ENCODE peak calls at places on chromosomes 1 and 21, in four cellular contexts. Y, Q, R and Z are unnamed samples. For H3K36me3, the result is how much of the 10 kb centered on the place peaks cover.

GRCh38 chr1:45011837-45012638 is at the start of gene UROD:
- DNase-seq in Q (peak), Y (peak), R (peak), Z (peak)

GRCh38 chr1:93172778-93173177 is 7.4 kb downstream of the TMED5 start:
- DNase-seq in Y (peak), Q (no peak), R (no peak), Z (no peak)

GRCh38 chr1:27145934-27146354 is 9.0 kb downstream of the SLC9A1 start:
- DNase-seq in Q (no peak), R (peak), Y (no peak), Z (no peak)

GRCh38 chr1:62977321-62977720 is 193.4 kb downstream of the ATG4C start:
- DNase-seq in R (no peak), Q (no peak), Y (no peak), Z (no peak)

GRCh38 chr1:17163789-17164666 is 40.9 kb upstream of the PADI1 start:
- DNase-seq in R (no peak), Q (no peak), Y (no peak), Z (no peak)

GRCh38 chr21:27085387-27085786 is 118.5 kb upstream of the ADAMTS5 start:
- DNase-seq in Y (no peak), R (no peak), Q (no peak), Z (no peak)

GRCh38 chr1:66247415-66248208 is 286.3 kb upstream of the SGIP1 start:
- DNase-seq in R (no peak), Y (no peak), Q (no peak), Z (no peak)

GRCh38 chr1:100458925-100459814 is 78.8 kb upstream of the GPR88 start:
- DNase-seq in R (peak), Y (peak), Q (peak), Z (peak)

GRCh38 chr21:38925923-38926322 is 120.2 kb downstream of the ETS2 start:
- DNase-seq in Q (no peak), Y (no peak), R (no peak), Z (no peak)

GRCh38 chr1:112386024-112386723 is 9.8 kb upstream of the CTTNBP2NL start:
- DNase-seq in R (no peak), Q (no peak), Y (no peak), Z (no peak)

GRCh38 chr1:168259567-168259966 is 21.1 kb upstream of the TBX19 start:
- DNase-seq in R (no peak), Y (no peak), Q (no peak), Z (no peak)

GRCh38 chr1:206706298-206706791 is 21.6 kb downstream of the MAPKAPK2 start:
- DNase-seq in R (no peak), Q (no peak), Y (no peak), Z (no peak)

GRCh38 chr1:112769611-112770010 is 54.5 kb upstream of the PPM1J start:
- DNase-seq in R (no peak), Y (no peak), Q (no peak), Z (no peak)

GRCh38 chr1:194866153-194866552 is 1679.7 kb upstream of the B3GALT2 start:
- DNase-seq in R (no peak), Q (no peak), Y (no peak), Z (no peak)

GRCh38 chr1:188240772-188241406 is 1412.1 kb downstream of the PLA2G4A start:
- DNase-seq in R (no peak), Y (no peak), Q (no peak), Z (no peak)

GRCh38 chr1:86504895-86505625 is 36.3 kb downstream of the CLCA1 start:
- DNase-seq in Y (no peak), Q (no peak), R (no peak), Z (no peak)

GRCh38 chr1:32764826-32765545 is 52.2 kb downstream of the YARS1 start:
- DNase-seq in Q (no peak), R (no peak), Y (no peak), Z (no peak)

GRCh38 chr1:9080704-9081291 is 11.4 kb upstream of the SLC2A5 start:
- DNase-seq in Q (peak), R (no peak), Y (no peak), Z (no peak)

GRCh38 chr1:10434590-10434989 is 4.4 kb downstream of the CENPS start:
- DNase-seq in Q (no peak), R (no peak), Y (no peak), Z (no peak)

GRCh38 chr1:207883104-207883651 is 27.7 kb downstream of the CD34 start:
- DNase-seq in Y (no peak), R (no peak), Q (no peak), Z (no peak)

GRCh38 chr1:224852901-224853568 is 76.4 kb upstream of the DNAH14 start:
- DNase-seq in Y (peak), Q (peak), R (peak), Z (peak)

GRCh38 chr1:21834666-21835065 is 22.6 kb downstream of the LDLRAD2 start:
- DNase-seq in Y (no peak), R (no peak), Q (no peak), Z (no peak)

GRCh38 chr1:168134132-168135041 is 2.3 kb downstream of the GPR161 start:
- DNase-seq in Q (no peak), Y (no peak), R (no peak), Z (no peak)

GRCh38 chr1:242811092-242811840 is 286.8 kb upstream of the PLD5 start:
- DNase-seq in Q (no peak), R (no peak), Y (no peak), Z (no peak)

GRCh38 chr1:111596499-111596898 is 23.1 kb upstream of the RAP1A start:
- DNase-seq in Y (no peak), Q (no peak), R (no peak), Z (no peak)

GRCh38 chr1:228494970-228495853 is 8.0 kb downstream of the RNF187 start:
- DNase-seq in Y (no peak), Q (no peak), R (no peak), Z (no peak)

GRCh38 chr1:236833593-236833992 is 38.5 kb downstream of the MTR start:
- DNase-seq in Y (peak), R (no peak), Q (no peak), Z (no peak)

GRCh38 chr1:53303175-53303574 is 24.7 kb downstream of the LRP8 start:
- DNase-seq in Y (no peak), Q (no peak), R (no peak), Z (no peak)

GRCh38 chr1:219771039-219771438 is 157.3 kb downstream of the SLC30A10 start:
- DNase-seq in Q (peak), R (no peak), Y (peak), Z (no peak)

GRCh38 chr1:13943055-13943454 is 243.1 kb downstream of the PRDM2 start:
- DNase-seq in Q (no peak), Y (no peak), R (no peak), Z (no peak)

GRCh38 chr1:236951672-236952071 is 52.6 kb downstream of the MT1HL1 start:
- DNase-seq in Y (no peak), Q (no peak), R (no peak), Z (no peak)

GRCh38 chr1:161006563-161006962 is 14.4 kb downstream of the F11R start:
- DNase-seq in Y (no peak), R (no peak), Q (no peak), Z (no peak)

GRCh38 chr1:81936838-81937237 is 136.1 kb downstream of the ADGRL2 start:
- DNase-seq in Q (no peak), R (no peak), Y (no peak), Z (no peak)

GRCh38 chr1:14924455-14925325 is 228.9 kb upstream of the TMEM51 start:
- DNase-seq in R (peak), Y (no peak), Q (no peak), Z (no peak)

GRCh38 chr1:201597551-201598230 is 58.8 kb downstream of the NAV1 start:
- DNase-seq in Q (no peak), Y (no peak), R (no peak), Z (no peak)

GRCh38 chr1:237901284-237901870 is 10.7 kb upstream of the ZP4 start:
- DNase-seq in Y (peak), Q (no peak), R (peak), Z (no peak)

GRCh38 chr1:53519412-53519811 is 60.2 kb downstream of the DMRTB1 start:
- DNase-seq in Y (no peak), Q (no peak), R (no peak), Z (no peak)

GRCh38 chr1:71240656-71241055 is 159.8 kb upstream of the ZRANB2 start:
- DNase-seq in Y (no peak), R (no peak), Q (no peak), Z (no peak)

GRCh38 chr1:223723351-223723904 is 11.1 kb downstream of the CAPN2 start:
- DNase-seq in Q (no peak), R (no peak), Y (no peak), Z (no peak)
- H3K36me3 ChIP-seq in Q (under half), R (half or more), Y (under half), Z (under half)

GRCh38 chr1:162351443-162351842 is 25.2 kb downstream of the SPATA46 start:
- DNase-seq in R (no peak), Q (no peak), Y (no peak), Z (no peak)

GRCh38 chr1:162343472-162343871 is 33.2 kb downstream of the SPATA46 start:
- DNase-seq in Y (no peak), Q (no peak), R (no peak), Z (no peak)

GRCh38 chr1:162349635-162350330 is 26.9 kb downstream of the SPATA46 start:
- DNase-seq in Q (peak), R (peak), Y (no peak), Z (peak)

GRCh38 chr1:162342452-162342983 is 34.1 kb downstream of the SPATA46 start:
- DNase-seq in Y (no peak), R (no peak), Q (no peak), Z (no peak)

DNA sequence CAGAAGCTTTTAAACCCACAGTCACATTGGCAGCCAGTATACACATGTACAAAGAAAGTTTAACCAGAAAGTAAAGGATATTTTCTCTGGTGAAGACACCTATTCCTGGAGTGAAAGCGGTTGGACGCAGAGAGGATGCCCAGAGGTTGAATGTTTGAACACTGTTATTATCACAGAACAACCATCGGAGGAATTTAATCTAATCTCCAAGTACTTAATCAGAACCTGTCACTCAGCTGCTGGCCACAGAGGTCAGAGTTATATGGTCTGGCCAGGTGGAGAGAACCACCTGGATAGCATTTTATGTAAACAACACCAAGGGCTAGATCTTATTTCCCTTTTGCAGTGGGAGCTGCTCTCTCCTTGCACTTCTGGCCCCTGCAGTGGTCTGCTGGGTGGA is 29.4 kb downstream of the SPATA46 start:
- DNase-seq in Q (no peak), Y (no peak), R (no peak), Z (no peak)
- TF ChIP-seq TCF7L2 in Q (no peak), Y (no peak), R (no peak), Z (peak)

DNA sequence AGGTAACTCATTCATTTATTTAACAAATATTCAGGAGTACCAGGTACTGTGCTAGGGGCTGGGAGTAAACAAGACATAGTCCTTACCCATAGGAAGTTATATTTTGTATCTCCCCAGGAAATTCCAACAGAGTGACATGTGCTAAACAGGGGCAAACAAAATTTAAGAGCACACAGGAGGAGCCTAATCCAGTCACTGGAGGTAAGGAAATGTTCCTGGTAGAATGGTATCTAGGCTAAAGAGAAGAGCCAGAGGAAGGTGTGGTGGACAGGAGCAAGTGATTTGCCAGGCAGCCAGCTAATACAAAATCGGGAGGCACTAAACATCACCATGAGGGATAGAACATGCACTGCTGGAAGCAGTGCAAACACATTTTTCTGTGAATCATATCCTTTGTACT is 10.4 kb downstream of the TEX38 start:
- DNase-seq in R (no peak), Y (no peak), Q (no peak), Z (no peak)
- H3K36me3 ChIP-seq in R (half or more), Y (half or more), Q (under half), Z (under half)

DNA sequence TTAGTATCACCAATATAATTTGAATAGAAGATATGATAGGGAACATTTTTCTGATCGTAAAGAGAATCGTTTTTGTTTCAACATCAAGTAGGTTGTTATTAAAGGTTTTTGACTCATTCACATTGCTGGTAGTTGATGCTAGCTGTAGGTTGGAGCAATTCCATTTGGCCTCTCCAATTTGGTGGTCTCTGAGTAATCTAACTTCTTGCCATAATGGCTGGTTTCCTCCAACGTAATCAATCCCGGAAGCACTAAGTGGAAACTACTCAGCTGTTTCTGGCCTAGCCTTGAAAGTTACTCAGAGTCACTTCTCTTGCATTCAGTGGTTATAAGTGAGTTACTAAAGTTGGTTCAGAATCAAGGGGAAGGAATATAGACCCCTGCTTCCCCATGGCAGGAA is 26.0 kb downstream of the RCOR3 start:
- DNase-seq in R (no peak), Q (no peak), Y (no peak), Z (no peak)
- TF ChIP-seq TCF7L2 in R (no peak), Q (no peak), Y (no peak), Z (no peak)